ENCODE peak calls at places on chromosomes 5 and 9, in seven cellular contexts. P is endodermal cell; U is CD8-positive, alpha-beta memory T cell; N is GM23248; X is AG04450; D is uterus; V is mammary epithelial cell. I is an unnamed sample. For H3K9me3, the result is how much of the 10 kb centered on the place peaks cover.

GRCh38 chr9:105656131-105656921 is 5.9 kb upstream of the TAL2 start:
- DNase-seq in P (peak), D (no peak), N (peak), U (no peak), X (no peak), V (peak), I (no peak)

GRCh38 chr9:133973791-133974630 is 18.1 kb downstream of the VAV2 start:
- DNase-seq in U (no peak), P (no peak), D (no peak), N (no peak), X (no peak), V (no peak), I (no peak)

GRCh38 chr9:104071589-104071988 is 22.5 kb upstream of the SMC2 start:
- DNase-seq in D (no peak), N (no peak), U (no peak), V (no peak), X (no peak), P (no peak), I (no peak)

GRCh38 chr9:4620046-4620765 is 41.9 kb upstream of the PLPP6 start:
- DNase-seq in P (peak), U (peak), N (no peak), V (peak), X (no peak), D (no peak), I (no peak)

GRCh38 chr5:6708814-6709213 is 4.4 kb upstream of the TENT4A start:
- DNase-seq in N (no peak), U (no peak), X (no peak), V (no peak), D (no peak), P (no peak), I (no peak)

GRCh38 chr5:9313751-9314150 is 232.1 kb downstream of the SEMA5A start:
- DNase-seq in U (no peak), X (no peak), N (no peak), P (peak), V (peak), D (no peak), I (no peak)

GRCh38 chr9:37262410-37262809 is 142.0 kb downstream of the ZCCHC7 start:
- DNase-seq in U (no peak), P (peak), N (peak), X (peak), D (no peak), V (peak), I (no peak)

GRCh38 chr5:109387408-109387974 is 22.3 kb downstream of the PJA2 start:
- DNase-seq in U (no peak), N (peak), D (no peak), P (no peak), V (peak), X (no peak), I (no peak)

GRCh38 chr9:97831843-97832636 is 21.0 kb upstream of the FOXE1 start:
- DNase-seq in P (peak), X (no peak), U (no peak), N (no peak), V (no peak), D (no peak), I (no peak)

GRCh38 chr5:88880196-88880595 is 2.8 kb downstream of the MEF2C start:
- DNase-seq in X (no peak), D (no peak), U (no peak), P (no peak), V (no peak), N (no peak), I (no peak)

GRCh38 chr5:139246394-139246793 is 47.1 kb upstream of the MATR3 start:
- DNase-seq in P (peak), N (peak), D (no peak), V (peak), U (no peak), X (no peak), I (peak)

GRCh38 chr5:108636135-108636888 is 111.4 kb upstream of the FER start:
- DNase-seq in X (no peak), U (no peak), D (no peak), V (no peak), N (no peak), P (no peak), I (no peak)

GRCh38 chr5:68137451-68138190 is 77.9 kb upstream of the PIK3R1 start:
- DNase-seq in P (no peak), U (no peak), N (peak), D (no peak), V (no peak), X (no peak), I (no peak)

GRCh38 chr5:132779961-132780360 is 2.9 kb upstream of the SEPTIN8 start:
- DNase-seq in P (no peak), N (no peak), D (no peak), X (no peak), V (no peak), U (no peak), I (no peak)

GRCh38 chr5:122775713-122776084 is 819 bp downstream of the SNX2 start:
- DNase-seq in D (no peak), V (no peak), N (no peak), X (no peak), P (no peak), U (no peak), I (peak)

GRCh38 chr9:128887914-128888350 is 6.0 kb downstream of the LRRC8A start:
- DNase-seq in V (peak), U (no peak), D (peak), N (no peak), P (peak), X (no peak), I (no peak)

GRCh38 chr5:36417221-36417620 is 115.5 kb upstream of the RANBP3L start:
- DNase-seq in N (peak), U (no peak), V (peak), D (no peak), P (peak), X (no peak), I (no peak)

GRCh38 chr5:123086376-123087055 is 2.5 kb upstream of the PRDM6 start:
- DNase-seq in P (peak), V (no peak), U (no peak), D (no peak), N (no peak), X (no peak), I (no peak)

GRCh38 chr9:122350577-122351355 is 20.1 kb upstream of the PTGS1 start:
- DNase-seq in P (peak), V (peak), U (peak), N (peak), X (peak), D (peak), I (peak)

GRCh38 chr5:113059232-113059805 is 82.7 kb downstream of the DCP2 start:
- DNase-seq in P (no peak), N (peak), D (peak), X (no peak), U (no peak), V (no peak), I (no peak)

GRCh38 chr9:27967236-27967635 is 394.0 kb upstream of the C9orf72 start:
- DNase-seq in X (no peak), P (no peak), N (no peak), U (no peak), D (no peak), V (peak), I (no peak)

GRCh38 chr5:28707706-28708105 is 1669.3 kb upstream of the CDH9 start:
- DNase-seq in D (no peak), N (no peak), P (no peak), V (peak), X (no peak), U (no peak), I (no peak)

GRCh38 chr9:21326526-21327139 is 8.6 kb downstream of the KLHL9 start:
- DNase-seq in D (no peak), N (peak), X (no peak), P (no peak), U (peak), V (peak), I (peak)

DNA sequence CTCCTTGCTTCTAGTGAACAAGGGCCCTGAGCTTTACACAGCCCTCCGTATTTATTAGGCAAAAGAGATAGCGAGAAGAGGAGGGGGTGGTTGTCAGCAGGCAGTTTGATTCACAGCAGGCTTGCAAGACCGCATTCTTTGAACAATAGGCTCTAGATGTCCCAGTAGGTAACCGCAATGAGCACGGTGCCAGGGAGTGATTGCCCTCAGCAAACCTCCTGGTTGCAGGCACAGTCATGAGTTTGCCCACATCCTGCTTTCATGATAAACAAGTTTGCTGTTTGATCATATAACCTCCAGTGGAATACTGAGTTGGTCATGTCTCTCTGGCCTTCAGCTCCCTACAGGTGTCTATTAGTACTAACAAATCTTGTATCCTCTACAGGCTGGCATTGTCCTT is 66.1 kb downstream of the CACNA1B start:
- DNase-seq in P (no peak), V (no peak), N (no peak), D (no peak), X (no peak), U (no peak), I (no peak)
- H3K9me3 ChIP-seq in P (half or more), V (under half), N (under half), D (under half), X (under half), U (under half), I (under half)

GRCh38 chr9:34458013-34458966 is at the start of the genes DNAI1 and FAM219A:
- DNase-seq in P (peak), N (peak), D (peak), X (peak), V (peak), U (peak), I (peak)

GRCh38 chr9:34458967-34459355 is 356 bp downstream of the DNAI1 start:
- DNase-seq in N (no peak), U (no peak), V (no peak), X (no peak), P (no peak), D (no peak), I (no peak)

GRCh38 chr9:34456746-34457145 is 1.6 kb downstream of the FAM219A start:
- DNase-seq in D (no peak), X (no peak), P (peak), V (no peak), N (no peak), U (no peak), I (no peak)

GRCh38 chr9:34459356-34459755 is 751 bp downstream of the DNAI1 start:
- DNase-seq in X (no peak), U (no peak), N (no peak), P (no peak), V (no peak), D (no peak), I (no peak)

GRCh38 chr9:34457266-34458012 is 931 bp downstream of the FAM219A start:
- DNase-seq in P (peak), U (no peak), D (peak), N (peak), X (no peak), V (peak), I (no peak)
- H3K4me3 ChIP-seq in P (peak), U (peak), D (peak), N (peak), X (peak), V (peak), I (peak)

GRCh38 chr5:174531782-174532191 is 192.6 kb upstream of the MSX2 start:
- DNase-seq in P (peak), N (no peak), X (no peak), V (no peak), U (no peak), D (no peak), I (no peak)
- H3K27ac ChIP-seq in P (no peak), N (no peak), X (peak), V (no peak), U (no peak), D (no peak), I (no peak)

DNA sequence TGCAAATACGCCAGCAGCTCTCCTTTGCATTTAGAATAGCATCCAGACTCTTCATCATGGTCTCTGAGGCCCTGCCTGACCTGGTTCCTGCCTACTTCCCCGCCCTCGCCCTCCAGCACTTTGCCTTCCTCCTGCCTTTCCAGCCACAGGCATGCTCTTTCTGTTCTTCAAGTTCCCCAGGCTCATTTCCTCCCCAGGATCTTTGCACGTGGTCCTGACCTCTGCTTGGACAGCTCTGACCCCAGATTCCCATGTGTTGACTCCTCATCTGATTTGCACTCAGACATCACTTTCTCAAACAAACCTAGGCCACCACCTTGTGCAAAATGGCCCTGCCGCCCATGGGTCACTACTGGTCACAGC is 173.2 kb downstream of the FGF1 start:
- DNase-seq in V (peak), P (no peak), U (no peak), N (peak), D (no peak), X (no peak), I (no peak)
- H3K9me3 ChIP-seq in V (under half), P (under half), U (under half), N (under half), D (under half), X (under half), I (under half)

DNA sequence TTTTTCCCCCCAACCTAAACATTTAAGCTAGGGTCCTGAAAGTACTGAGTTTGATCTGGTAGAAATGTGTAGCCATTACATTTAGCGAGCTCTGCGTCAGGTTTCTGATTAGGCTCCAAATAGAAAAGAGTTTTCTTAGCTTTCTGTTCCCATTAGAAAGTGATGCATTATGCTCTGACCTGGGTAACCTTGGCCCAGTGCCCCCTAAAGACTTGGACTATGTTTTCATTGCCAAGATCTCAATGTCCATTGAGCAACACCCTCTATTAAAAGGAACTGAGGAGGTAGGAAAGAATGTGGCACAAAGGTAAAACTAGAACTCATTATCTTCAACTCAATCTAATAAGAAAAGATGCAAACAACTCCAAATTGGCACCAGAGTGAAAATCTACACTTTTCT is 358.9 kb upstream of the PCSK5 start:
- DNase-seq in U (no peak), D (peak), N (no peak), X (no peak), V (no peak), P (no peak), I (no peak)
- H3K4me3 ChIP-seq in U (no peak), D (no peak), N (no peak), X (no peak), V (no peak), P (no peak), I (no peak)

DNA sequence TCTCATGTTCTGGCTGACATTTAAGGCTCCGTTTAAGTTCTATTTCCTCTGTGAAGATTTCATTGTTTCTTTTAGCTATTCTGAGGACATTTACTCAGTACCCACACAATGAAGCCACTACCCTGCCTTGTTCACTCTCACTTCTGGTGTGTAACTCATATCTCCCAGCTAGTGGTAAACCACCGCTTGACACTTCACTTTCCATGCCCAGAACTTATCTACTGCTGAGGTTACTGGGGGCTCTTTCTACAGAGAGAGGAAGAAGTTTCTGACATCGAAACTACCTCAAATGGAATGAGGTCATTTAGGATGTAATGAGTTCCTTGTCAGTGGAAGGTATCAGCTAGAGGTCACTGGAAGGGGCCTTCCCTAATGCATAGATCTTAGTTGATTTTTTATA is 501.5 kb downstream of the DMAC1 start:
- DNase-seq in U (no peak), D (no peak), X (no peak), N (no peak), P (no peak), V (no peak), I (no peak)
- H3K27ac ChIP-seq in U (no peak), D (no peak), X (no peak), N (no peak), P (no peak), V (no peak), I (no peak)

DNA sequence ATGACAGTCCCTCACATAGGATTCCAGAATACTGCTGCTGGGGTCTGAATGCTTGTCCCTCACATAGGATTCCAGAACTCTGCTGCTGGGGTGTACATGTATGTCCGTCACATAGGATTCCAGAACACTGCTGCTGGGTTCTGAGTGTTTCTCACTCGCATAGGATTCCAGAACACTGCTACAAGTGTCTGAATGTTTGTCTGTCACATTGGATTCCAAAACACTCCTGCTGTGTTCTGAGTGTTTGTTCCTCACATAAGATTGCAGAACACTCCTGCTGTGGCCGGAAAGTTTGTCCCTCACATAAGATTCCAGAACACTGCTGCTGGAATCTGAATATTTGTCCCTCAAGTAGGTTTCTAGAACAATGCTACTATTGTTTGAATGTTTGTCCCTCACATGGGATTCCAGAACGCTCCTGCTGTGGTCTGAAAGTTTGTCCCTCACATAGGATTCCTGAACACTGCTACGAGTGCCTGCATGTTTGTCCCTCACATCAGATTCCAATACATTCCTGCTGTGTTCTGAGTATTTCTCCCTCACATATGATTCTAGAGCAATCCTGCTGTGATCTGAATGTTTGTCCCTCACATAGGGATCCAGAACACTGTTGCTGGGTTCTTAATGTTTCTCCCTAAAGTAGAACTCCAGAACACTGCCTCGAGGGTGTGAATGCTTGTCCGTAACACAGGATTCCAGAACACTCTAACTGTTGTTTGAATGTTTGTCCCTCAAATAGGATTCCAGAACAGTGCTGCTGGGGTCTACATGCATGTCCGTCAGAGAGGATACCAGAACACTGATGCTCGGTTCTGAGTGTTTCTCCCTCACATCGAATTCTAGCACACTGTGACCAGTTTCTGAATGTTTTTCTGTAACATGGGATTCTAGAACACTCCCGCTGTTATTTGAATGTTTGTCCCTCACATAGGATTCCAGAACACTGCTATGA is 200.4 kb downstream of the FOXD4L6 start:
- DNase-seq in N (no peak), U (no peak), V (no peak), X (no peak), D (no peak), P (peak), I (no peak)
- H3K9me3 ChIP-seq in N (under half), U (under half), V (under half), X (under half), D (under half), P (half or more), I (under half)